ENCODE peak calls at places on chromosomes 4 and X, in four cellular contexts. B, C, Y and E are unnamed samples.

GRCh38 chr4:133389029-133389428 is 239.9 kb downstream of the PCDH10 start:
- DNase-seq in B (no peak), C (no peak), Y (no peak), E (no peak)

GRCh38 chr4:168666531-168666930 is 169.7 kb downstream of the PALLD start:
- DNase-seq in B (peak), C (no peak), Y (peak), E (no peak)

GRCh38 chr4:125911481-125911880 is 596.7 kb downstream of the FAT4 start:
- DNase-seq in B (no peak), C (no peak), Y (no peak), E (no peak)

GRCh38 chrX:129613596-129613995 is 41.2 kb downstream of the APLN start:
- DNase-seq in B (peak), C (no peak), Y (no peak), E (no peak)

GRCh38 chr4:10106421-10107039 is 10.1 kb downstream of the WDR1 start:
- DNase-seq in B (peak), C (no peak), Y (peak), E (no peak)

GRCh38 chrX:103258275-103258674 is 3.3 kb upstream of the TCEAL8 start:
- DNase-seq in B (no peak), C (no peak), Y (no peak), E (no peak)

GRCh38 chrX:48540015-48540350 is 469 bp downstream of the TBC1D25 start:
- DNase-seq in B (no peak), C (no peak), Y (peak), E (no peak)

GRCh38 chr4:3765271-3766206 is 646 bp upstream of the ADRA2C start:
- DNase-seq in B (peak), C (peak), Y (peak), E (peak)

GRCh38 chrX:152895724-152896420 is 2.0 kb upstream of the ZNF185 start:
- DNase-seq in B (peak), C (peak), Y (no peak), E (no peak)

GRCh38 chr4:8607603-8608481 is 15.3 kb downstream of the CPZ start:
- DNase-seq in B (peak), C (peak), Y (no peak), E (peak)

GRCh38 chrX:111086521-111087127 is 9.4 kb upstream of the PAK3 start:
- DNase-seq in B (no peak), C (peak), Y (no peak), E (no peak)

GRCh38 chr4:78336093-78336943 is 215.3 kb upstream of the ANXA3 start:
- DNase-seq in B (no peak), C (peak), Y (peak), E (no peak)

GRCh38 chr4:181261279-181261678 is 981.9 kb upstream of the TENM3 start:
- DNase-seq in B (no peak), C (peak), Y (peak), E (no peak)

GRCh38 chr4:96097040-96097607 is 257.2 kb downstream of the PDHA2 start:
- DNase-seq in B (no peak), C (no peak), Y (no peak), E (no peak)

GRCh38 chr4:112099701-112100289 is 45.5 kb upstream of the FAM241A start:
- DNase-seq in B (peak), C (peak), Y (peak), E (no peak)

GRCh38 chr4:184347251-184348239 is 126.8 kb downstream of the IRF2 start:
- DNase-seq in B (peak), C (peak), Y (peak), E (no peak)

GRCh38 chr4:181674315-181674714 is 568.9 kb upstream of the TENM3 start:
- DNase-seq in B (no peak), C (no peak), Y (peak), E (no peak)

GRCh38 chrX:39813631-39814246 is 284.0 kb downstream of the BCOR start:
- DNase-seq in B (peak), C (no peak), Y (peak), E (peak)

GRCh38 chrX:69060631-69061408 is 104.4 kb downstream of the PJA1 start:
- DNase-seq in B (peak), C (peak), Y (peak), E (peak)

GRCh38 chr4:140556372-140557085 is 12.2 kb downstream of the UCP1 start:
- DNase-seq in B (no peak), C (no peak), Y (no peak), E (no peak)

GRCh38 chrX:9992724-9993123 is 25.6 kb downstream of the CLDN34 start:
- DNase-seq in B (no peak), C (no peak), Y (no peak), E (no peak)

GRCh38 chr4:88185916-88186315 is 27.5 kb upstream of the ABCG2 start:
- DNase-seq in B (no peak), C (no peak), Y (no peak), E (no peak)

GRCh38 chr4:7021930-7022658 is 21.1 kb upstream of the TADA2B start:
- DNase-seq in B (peak), C (no peak), Y (peak), E (no peak)

GRCh38 chrX:12791253-12792228 is at the start of gene PRPS2:
- DNase-seq in B (peak), C (peak), Y (peak), E (peak)

GRCh38 chr4:113760852-113761681 is 471 bp downstream of the CAMK2D start:
- DNase-seq in B (peak), C (peak), Y (peak), E (peak)

GRCh38 chr4:54062392-54062791 is 2.0 kb downstream of the CHIC2 start:
- DNase-seq in B (no peak), C (no peak), Y (no peak), E (no peak)

GRCh38 chr4:54063224-54063623 is 1.2 kb downstream of the CHIC2 start:
- DNase-seq in B (peak), C (no peak), Y (peak), E (no peak)

GRCh38 chr4:54061067-54061466 is 3.3 kb downstream of the CHIC2 start:
- DNase-seq in B (no peak), C (no peak), Y (no peak), E (no peak)

GRCh38 chr4:54063737-54064316 is 578 bp downstream of the CHIC2 start:
- DNase-seq in B (peak), C (peak), Y (no peak), E (peak)

GRCh38 chr4:54061873-54062272 is 2.5 kb downstream of the CHIC2 start:
- DNase-seq in B (no peak), C (no peak), Y (no peak), E (no peak)
- H3K4me3 ChIP-seq in B (peak), C (peak), Y (peak), E (no peak)

DNA sequence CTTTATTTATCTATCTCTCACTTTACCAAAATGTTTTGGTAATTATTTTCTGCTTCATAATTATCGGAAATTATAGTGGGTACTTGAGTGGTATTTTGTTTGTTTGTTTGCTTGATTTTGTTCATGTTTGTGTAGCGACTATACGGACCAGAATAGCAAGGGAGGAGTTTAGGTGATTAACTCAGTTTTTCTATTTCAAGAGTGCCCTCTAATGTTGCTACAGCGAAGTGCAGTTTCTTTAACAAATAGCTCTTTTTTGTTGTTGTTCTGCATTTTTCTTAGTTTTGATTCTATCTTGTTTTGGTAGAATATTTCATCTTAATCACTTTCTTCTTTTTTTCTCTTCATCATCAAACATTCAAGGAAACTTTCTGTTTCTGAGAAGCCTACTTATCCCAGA is 40.8 kb upstream of the QRFPR start:
- DNase-seq in B (no peak), C (no peak), Y (peak), E (peak)
- TF ChIP-seq CTCF in B (peak), C (peak), Y (peak), E (peak)

GRCh38 chr4:47475411-47475810 is 9.7 kb upstream of the ATP10D start:
- DNase-seq in B (no peak), C (no peak), Y (no peak), E (no peak)
- H3K4me3 ChIP-seq in B (no peak), C (no peak), Y (no peak), E (no peak)

GRCh38 chr4:82469776-82470345 is 39.5 kb downstream of the ENOPH1 start:
- DNase-seq in B (no peak), C (peak), Y (peak), E (no peak)
- TF ChIP-seq CTCF in B (no peak), C (no peak), Y (no peak), E (no peak)

GRCh38 chrX:72182924-72183323 is 1.4 kb downstream of the PIN4 start:
- DNase-seq in B (no peak), C (no peak), Y (no peak), E (no peak)
- H3K4me3 ChIP-seq in B (peak), C (peak), Y (no peak), E (peak)

DNA sequence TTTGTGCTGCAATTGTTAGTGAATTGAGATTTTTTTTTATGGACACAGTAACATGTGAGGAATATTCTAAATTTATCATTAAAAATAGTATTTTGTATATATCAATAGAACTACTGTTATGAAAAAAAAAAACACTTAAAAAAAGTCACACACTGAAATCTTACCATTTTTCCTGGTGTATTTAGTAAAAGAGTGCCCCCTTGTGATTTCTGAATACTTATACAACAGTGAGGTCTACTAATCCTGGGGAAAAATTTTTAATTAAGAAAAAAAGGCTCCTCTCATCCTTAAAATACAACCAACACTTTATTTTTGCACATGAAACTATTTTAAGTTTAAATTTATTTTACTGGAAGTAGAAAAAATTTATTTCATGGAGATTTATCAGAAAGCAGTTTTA is 56.4 kb upstream of the SPOCK3 start:
- DNase-seq in B (peak), C (no peak), Y (peak), E (no peak)
- TF ChIP-seq CTCF in B (peak), C (peak), Y (peak), E (peak)

GRCh38 chr4:107255596-107255995 is 219.5 kb upstream of the DKK2 start:
- DNase-seq in B (no peak), C (no peak), Y (no peak), E (no peak)

GRCh38 chr4:107265859-107266258 is 229.7 kb upstream of the DKK2 start:
- DNase-seq in B (no peak), C (no peak), Y (no peak), E (no peak)

GRCh38 chr4:107258359-107258758 is 222.2 kb upstream of the DKK2 start:
- DNase-seq in B (peak), C (no peak), Y (peak), E (no peak)

GRCh38 chr4:107261241-107261874 is 225.2 kb upstream of the DKK2 start:
- DNase-seq in B (peak), C (no peak), Y (no peak), E (no peak)
- H3K4me3 ChIP-seq in B (no peak), C (no peak), Y (no peak), E (no peak)

GRCh38 chrX:131060147-131060546 is 2.0 kb downstream of the ARHGAP36 start:
- DNase-seq in B (no peak), C (no peak), Y (no peak), E (no peak)

GRCh38 chrX:131059231-131059630 is 1.1 kb downstream of the ARHGAP36 start:
- DNase-seq in B (no peak), C (peak), Y (no peak), E (no peak)

GRCh38 chrX:131067216-131067615 is 9.1 kb downstream of the ARHGAP36 start:
- DNase-seq in B (no peak), C (peak), Y (no peak), E (no peak)

GRCh38 chrX:131066237-131066636 is 8.1 kb downstream of the ARHGAP36 start:
- DNase-seq in B (no peak), C (peak), Y (no peak), E (no peak)

GRCh38 chrX:131063613-131064012 is 5.5 kb downstream of the ARHGAP36 start:
- DNase-seq in B (no peak), C (no peak), Y (no peak), E (peak)
- TF ChIP-seq CTCF in B (peak), C (peak), Y (peak), E (peak)